ENCODE peak calls at places on chromosomes 2 and 18, in eight cellular contexts. R, Z, K, I, O, Q, C and N are unnamed samples.

GRCh38 chr2:239143858-239144712 is 256.7 kb downstream of the HDAC4 start:
- DNase-seq in R (no peak), Z (no peak), K (peak), I (peak), O (no peak), Q (peak), C (no peak), N (no peak)

GRCh38 chr18:63544017-63544416 is 1.8 kb downstream of the SERPINB12 start:
- DNase-seq in R (no peak), Z (no peak), K (no peak), I (no peak), O (no peak), Q (no peak), C (no peak), N (no peak)

GRCh38 chr2:70133521-70134348 is 46.5 kb downstream of the PCBP1 start:
- DNase-seq in R (no peak), Z (no peak), K (peak), I (peak), O (no peak), Q (no peak), C (peak), N (no peak)

GRCh38 chr18:9708057-9708881 is at the start of gene RAB31:
- DNase-seq in R (peak), Z (peak), K (peak), I (peak), O (peak), Q (peak), C (no peak), N (peak)

GRCh38 chr2:167509585-167509984 is 621.3 kb downstream of the XIRP2 start:
- DNase-seq in R (no peak), Z (no peak), K (peak), I (no peak), O (peak), Q (no peak), C (peak), N (no peak)

GRCh38 chr2:113930448-113930847 is 40.6 kb downstream of the ACTR3 start:
- DNase-seq in R (no peak), Z (no peak), K (no peak), I (no peak), O (no peak), Q (no peak), C (no peak), N (no peak)

GRCh38 chr2:175807031-175807873 is 194.8 kb downstream of the LNPK start:
- DNase-seq in R (no peak), Z (no peak), K (no peak), I (no peak), O (no peak), Q (no peak), C (no peak), N (no peak)

GRCh38 chr2:141041281-141041680 is 1089.5 kb downstream of the LRP1B start:
- DNase-seq in R (no peak), Z (no peak), K (peak), I (no peak), O (no peak), Q (no peak), C (no peak), N (no peak)

GRCh38 chr2:7627587-7627986 is 710.4 kb downstream of the RNF144A start:
- DNase-seq in R (no peak), Z (no peak), K (no peak), I (no peak), O (no peak), Q (no peak), C (no peak), N (no peak)

GRCh38 chr18:26470011-26470637 is 78.2 kb downstream of the KCTD1 start:
- DNase-seq in R (no peak), Z (no peak), K (no peak), I (peak), O (no peak), Q (no peak), C (peak), N (no peak)

GRCh38 chr2:168700615-168701245 is 101.7 kb upstream of the NOSTRIN start:
- DNase-seq in R (peak), Z (no peak), K (no peak), I (no peak), O (no peak), Q (no peak), C (no peak), N (no peak)

GRCh38 chr2:180456811-180457210 is 449.7 kb upstream of the CWC22 start:
- DNase-seq in R (no peak), Z (no peak), K (no peak), I (no peak), O (no peak), Q (no peak), C (no peak), N (no peak)

GRCh38 chr2:74440378-74441110 is 1.2 kb downstream of the RTKN start:
- DNase-seq in R (peak), Z (peak), K (peak), I (peak), O (peak), Q (peak), C (peak), N (peak)

GRCh38 chr18:27242392-27243047 is 57.4 kb upstream of the CHST9 start:
- DNase-seq in R (no peak), Z (no peak), K (no peak), I (no peak), O (no peak), Q (no peak), C (no peak), N (no peak)

GRCh38 chr2:207279520-207279919 is 113.8 kb upstream of the KLF7 start:
- DNase-seq in R (no peak), Z (no peak), K (no peak), I (no peak), O (no peak), Q (no peak), C (no peak), N (no peak)

GRCh38 chr18:36201765-36202164 is 14.5 kb downstream of the MOCOS start:
- DNase-seq in R (no peak), Z (no peak), K (no peak), I (no peak), O (no peak), Q (no peak), C (no peak), N (no peak)

GRCh38 chr2:235394278-235394828 is 99.5 kb upstream of the AGAP1 start:
- DNase-seq in R (no peak), Z (no peak), K (no peak), I (no peak), O (peak), Q (no peak), C (no peak), N (no peak)

GRCh38 chr2:19607931-19608762 is 249.7 kb upstream of the OSR1 start:
- DNase-seq in R (no peak), Z (no peak), K (no peak), I (no peak), O (peak), Q (no peak), C (no peak), N (no peak)

GRCh38 chr18:61896767-61897166 is 4.0 kb upstream of the RNF152 start:
- DNase-seq in R (peak), Z (peak), K (peak), I (no peak), O (no peak), Q (no peak), C (no peak), N (peak)

GRCh38 chr18:35191252-35192025 is 49.4 kb upstream of the ZNF397 start:
- DNase-seq in R (no peak), Z (no peak), K (no peak), I (no peak), O (no peak), Q (no peak), C (no peak), N (no peak)

GRCh38 chr2:24409700-24410556 is 49.6 kb upstream of the ITSN2 start:
- DNase-seq in R (peak), Z (no peak), K (peak), I (peak), O (peak), Q (no peak), C (peak), N (peak)

GRCh38 chr2:189441709-189442074 is 418 bp downstream of the WDR75 start:
- DNase-seq in R (no peak), Z (no peak), K (no peak), I (no peak), O (no peak), Q (no peak), C (peak), N (no peak)

GRCh38 chr2:10319892-10320574 is 17.3 kb downstream of the HPCAL1 start:
- DNase-seq in R (no peak), Z (no peak), K (no peak), I (no peak), O (no peak), Q (no peak), C (no peak), N (no peak)

GRCh38 chr18:49459404-49460171 is 857 bp downstream of the DYM start:
- DNase-seq in R (no peak), Z (no peak), K (peak), I (peak), O (no peak), Q (no peak), C (no peak), N (no peak)

GRCh38 chr2:7427293-7428060 is 510.3 kb downstream of the RNF144A start:
- DNase-seq in R (no peak), Z (no peak), K (peak), I (peak), O (no peak), Q (no peak), C (peak), N (no peak)

GRCh38 chr2:134772493-134773169 is 53.8 kb upstream of the TMEM163 start:
- DNase-seq in R (no peak), Z (no peak), K (no peak), I (no peak), O (peak), Q (no peak), C (no peak), N (no peak)

GRCh38 chr2:84905181-84906107 is at the start of gene TMSB10:
- DNase-seq in R (peak), Z (peak), K (peak), I (peak), O (peak), Q (peak), C (peak), N (peak)

GRCh38 chr18:8732442-8733360 is 27.3 kb downstream of the MTCL1 start:
- DNase-seq in R (no peak), Z (no peak), K (no peak), I (no peak), O (no peak), Q (no peak), C (no peak), N (no peak)

GRCh38 chr2:239223330-239224248 is 177.2 kb downstream of the HDAC4 start:
- DNase-seq in R (peak), Z (no peak), K (no peak), I (no peak), O (no peak), Q (no peak), C (no peak), N (peak)

GRCh38 chr2:208304157-208304556 is 38.1 kb downstream of the PIKFYVE start:
- DNase-seq in R (no peak), Z (no peak), K (no peak), I (no peak), O (no peak), Q (no peak), C (no peak), N (no peak)

GRCh38 chr2:19796036-19796703 is 105.6 kb downstream of the TTC32 start:
- DNase-seq in R (no peak), Z (no peak), K (no peak), I (no peak), O (no peak), Q (no peak), C (no peak), N (no peak)